ENCODE peak calls at places on chromosomes 16 and 17, in five cellular contexts. C, L, Z, P and V are unnamed samples.

GRCh38 chr16:22077700-22078313 is 14.5 kb upstream of the VWA3A start:
- DNase-seq in C (peak), L (no peak), Z (peak), P (peak), V (peak)

GRCh38 chr17:7404737-7405412 is 978 bp upstream of the TMEM256 start:
- DNase-seq in C (peak), L (no peak), Z (no peak), P (no peak), V (no peak)

GRCh38 chr17:50173335-50173941 is 7.6 kb downstream of the SGCA start:
- DNase-seq in C (peak), L (no peak), Z (no peak), P (peak), V (peak)

GRCh38 chr16:14658063-14658462 is 25.3 kb downstream of the BFAR start:
- DNase-seq in C (no peak), L (no peak), Z (no peak), P (peak), V (peak)

GRCh38 chr16:74309789-74310781 is 13.5 kb downstream of the PSMD7 start:
- DNase-seq in C (peak), L (peak), Z (no peak), P (peak), V (peak)

GRCh38 chr16:29697391-29697790 is 18.4 kb downstream of the QPRT start:
- DNase-seq in C (no peak), L (no peak), Z (no peak), P (no peak), V (no peak)

GRCh38 chr16:66580605-66581209 is 1.4 kb downstream of the CMTM2 start:
- DNase-seq in C (peak), L (peak), Z (no peak), P (peak), V (peak)

GRCh38 chr17:82933006-82933310 is 93.1 kb upstream of the ZNF750 start:
- DNase-seq in C (no peak), L (no peak), Z (no peak), P (no peak), V (no peak)

GRCh38 chr17:2051388-2052237 is 3.3 kb upstream of the HIC1 start:
- DNase-seq in C (no peak), L (no peak), Z (no peak), P (no peak), V (no peak)

GRCh38 chr16:12120331-12120981 is 143.9 kb downstream of the SNX29 start:
- DNase-seq in C (no peak), L (no peak), Z (no peak), P (peak), V (no peak)

GRCh38 chr17:3754458-3755334 is 31.0 kb downstream of the HASPIN start:
- DNase-seq in C (no peak), L (no peak), Z (peak), P (no peak), V (peak)

GRCh38 chr16:723695-724094 is 2.5 kb downstream of the CCDC78 start:
- DNase-seq in C (no peak), L (no peak), Z (no peak), P (no peak), V (no peak)

GRCh38 chr17:45740553-45741330 is 43.4 kb upstream of the CRHR1 start:
- DNase-seq in C (peak), L (no peak), Z (peak), P (peak), V (peak)

GRCh38 chr16:2777231-2777902 is at the start of gene ELOB:
- DNase-seq in C (peak), L (no peak), Z (peak), P (peak), V (peak)

GRCh38 chr16:72986011-72986410 is 61.9 kb downstream of the ZFHX3 start:
- DNase-seq in C (no peak), L (no peak), Z (no peak), P (no peak), V (peak)

GRCh38 chr16:12497558-12497957 is 306.1 kb downstream of the CPPED1 start:
- DNase-seq in C (no peak), L (no peak), Z (no peak), P (no peak), V (no peak)

GRCh38 chr17:17235212-17236174 is 1.5 kb downstream of the FLCN start:
- DNase-seq in C (peak), L (no peak), Z (peak), P (peak), V (peak)

GRCh38 chr17:49086649-49087048 is 45.9 kb upstream of the B4GALNT2 start:
- DNase-seq in C (no peak), L (no peak), Z (no peak), P (no peak), V (no peak)

GRCh38 chr16:11088432-11088794 is 144.0 kb downstream of the CLEC16A start:
- DNase-seq in C (no peak), L (no peak), Z (no peak), P (no peak), V (no peak)

GRCh38 chr16:56279914-56280313 is 88.6 kb downstream of the GNAO1 start:
- DNase-seq in C (no peak), L (no peak), Z (no peak), P (no peak), V (no peak)

GRCh38 chr17:6681671-6682070 is 30.1 kb downstream of the C17orf100 start:
- DNase-seq in C (no peak), L (no peak), Z (no peak), P (no peak), V (no peak)

GRCh38 chr17:2289878-2290478 is 13.6 kb downstream of the SMG6 start:
- DNase-seq in C (peak), L (no peak), Z (no peak), P (no peak), V (peak)

GRCh38 chr17:29588561-29589411 is 662 bp downstream of the GIT1 start:
- DNase-seq in C (peak), L (no peak), Z (no peak), P (peak), V (peak)

GRCh38 chr16:46728804-46729203 is 19.3 kb downstream of the MYLK3 start:
- DNase-seq in C (no peak), L (no peak), Z (no peak), P (no peak), V (no peak)

GRCh38 chr17:28282596-28282995 is 36.4 kb upstream of the TMEM97 start:
- DNase-seq in C (peak), L (peak), Z (no peak), P (peak), V (peak)

GRCh38 chr16:3358884-3359283 is 3.2 kb downstream of the OR2C1 start:
- DNase-seq in C (no peak), L (no peak), Z (no peak), P (no peak), V (peak)

GRCh38 chr16:35148748-35149147 is 1689.3 kb downstream of the TP53TG3F start:
- DNase-seq in C (no peak), L (no peak), Z (no peak), P (no peak), V (no peak)

GRCh38 chr17:68775969-68776368 is 174.8 kb upstream of the FAM20A start:
- DNase-seq in C (no peak), L (no peak), Z (no peak), P (no peak), V (no peak)

GRCh38 chr17:964881-965280 is 14.7 kb downstream of the NXN start:
- DNase-seq in C (no peak), L (no peak), Z (no peak), P (no peak), V (no peak)

GRCh38 chr16:2213817-2214720 is 571 bp downstream of the PGP start:
- DNase-seq in C (peak), L (no peak), Z (no peak), P (no peak), V (no peak)

GRCh38 chr17:74569392-74570003 is 2.2 kb upstream of the CD300H start:
- DNase-seq in C (peak), L (peak), Z (no peak), P (peak), V (peak)

GRCh38 chr16:50797456-50797855 is 55.6 kb downstream of the CYLD start:
- DNase-seq in C (peak), L (no peak), Z (no peak), P (no peak), V (no peak)

GRCh38 chr17:17840751-17841591 is 4.2 kb upstream of the SREBF1 start:
- DNase-seq in C (peak), L (no peak), Z (peak), P (peak), V (peak)

GRCh38 chr17:78127888-78128615 is 503 bp downstream of the TMC6 start:
- DNase-seq in C (no peak), L (no peak), Z (no peak), P (no peak), V (no peak)

GRCh38 chr16:31199430-31200041 is 3.0 kb downstream of the PYCARD start:
- DNase-seq in C (no peak), L (no peak), Z (no peak), P (no peak), V (no peak)

GRCh38 chr16:19506965-19507364 is 14.9 kb downstream of the GDE1 start:
- DNase-seq in C (no peak), L (no peak), Z (no peak), P (no peak), V (no peak)

GRCh38 chr17:17416400-17417360 is 60.1 kb upstream of the MED9 start:
- DNase-seq in C (peak), L (no peak), Z (peak), P (peak), V (peak)